ENCODE peak calls at places on chromosomes 2 and 18, in four cellular contexts. One of them, this sample, is unnamed.

GRCh38 chr18:54263904-54264336 is 5.4 kb upstream of the POLI start:
- DNase-seq in heart right ventricle: no peak
- DNase-seq in foreskin fibroblast: no peak
- DNase-seq in A549: no peak
- DNase-seq in this sample: no peak

GRCh38 chr2:120108049-120108448 is 95.2 kb downstream of the EPB41L5 start:
- DNase-seq in A549: peak
- DNase-seq in foreskin fibroblast: peak
- DNase-seq in heart right ventricle: peak
- DNase-seq in this sample: no peak

GRCh38 chr2:146677280-146677679 is 1167.5 kb upstream of the ACVR2A start:
- DNase-seq in A549: peak
- DNase-seq in heart right ventricle: no peak
- DNase-seq in foreskin fibroblast: no peak
- DNase-seq in this sample: no peak

GRCh38 chr2:84811839-84812238 is 69.0 kb downstream of the TRABD2A start:
- DNase-seq in A549: no peak
- DNase-seq in heart right ventricle: no peak
- DNase-seq in foreskin fibroblast: no peak
- DNase-seq in this sample: no peak

GRCh38 chr18:10490401-10491289 is 35.2 kb upstream of the NAPG start:
- DNase-seq in foreskin fibroblast: no peak
- DNase-seq in A549: peak
- DNase-seq in heart right ventricle: peak
- DNase-seq in this sample: no peak

GRCh38 chr18:5527603-5528002 is 16.2 kb downstream of the EPB41L3 start:
- DNase-seq in heart right ventricle: peak
- DNase-seq in foreskin fibroblast: peak
- DNase-seq in A549: no peak
- DNase-seq in this sample: no peak

GRCh38 chr2:241368643-241369042 is 12.6 kb downstream of the FARP2 start:
- DNase-seq in heart right ventricle: no peak
- DNase-seq in A549: no peak
- DNase-seq in foreskin fibroblast: no peak
- DNase-seq in this sample: no peak

GRCh38 chr2:202104286-202104870 is 31.3 kb downstream of the KIAA2012 start:
- DNase-seq in foreskin fibroblast: peak
- DNase-seq in A549: peak
- DNase-seq in heart right ventricle: no peak
- DNase-seq in this sample: peak

GRCh38 chr2:190410171-190410570 is 2.0 kb downstream of the MFSD6 start:
- DNase-seq in A549: no peak
- DNase-seq in foreskin fibroblast: no peak
- DNase-seq in heart right ventricle: no peak
- DNase-seq in this sample: no peak

GRCh38 chr2:239674981-239675855 is 274.4 kb upstream of the HDAC4 start:
- DNase-seq in heart right ventricle: no peak
- DNase-seq in foreskin fibroblast: no peak
- DNase-seq in A549: no peak
- DNase-seq in this sample: no peak

GRCh38 chr2:69911985-69912563 is 2.8 kb upstream of the MXD1 start:
- DNase-seq in A549: peak
- DNase-seq in foreskin fibroblast: peak
- DNase-seq in heart right ventricle: peak
- DNase-seq in this sample: peak

GRCh38 chr18:23542471-23542870 is 39.2 kb downstream of the RMC1 start:
- DNase-seq in A549: no peak
- DNase-seq in heart right ventricle: no peak
- DNase-seq in foreskin fibroblast: no peak
- DNase-seq in this sample: no peak

GRCh38 chr2:211068108-211068780 is 511.8 kb downstream of the CPS1 start:
- DNase-seq in heart right ventricle: no peak
- DNase-seq in foreskin fibroblast: no peak
- DNase-seq in A549: no peak
- DNase-seq in this sample: no peak

GRCh38 chr2:58135861-58136260 is 89.3 kb downstream of the VRK2 start:
- DNase-seq in A549: no peak
- DNase-seq in heart right ventricle: no peak
- DNase-seq in foreskin fibroblast: no peak
- DNase-seq in this sample: no peak

GRCh38 chr18:3177902-3178687 is 41.7 kb downstream of the MYOM1 start:
- DNase-seq in A549: no peak
- DNase-seq in foreskin fibroblast: no peak
- DNase-seq in heart right ventricle: peak
- DNase-seq in this sample: no peak

GRCh38 chr2:239763433-239764097 is 261.6 kb downstream of the NDUFA10 start:
- DNase-seq in foreskin fibroblast: no peak
- DNase-seq in heart right ventricle: no peak
- DNase-seq in A549: no peak
- DNase-seq in this sample: peak

GRCh38 chr18:9898792-9899549 is 13.2 kb downstream of the TXNDC2 start:
- DNase-seq in heart right ventricle: no peak
- DNase-seq in A549: peak
- DNase-seq in foreskin fibroblast: peak
- DNase-seq in this sample: peak

GRCh38 chr2:36781907-36782635 is 85.6 kb downstream of the VIT start:
- DNase-seq in heart right ventricle: peak
- DNase-seq in A549: no peak
- DNase-seq in foreskin fibroblast: no peak
- DNase-seq in this sample: no peak

GRCh38 chr2:36783276-36783675 is 86.8 kb downstream of the VIT start:
- DNase-seq in heart right ventricle: no peak
- DNase-seq in foreskin fibroblast: no peak
- DNase-seq in A549: no peak
- DNase-seq in this sample: no peak

GRCh38 chr2:36779462-36779861 is 83.0 kb downstream of the VIT start:
- DNase-seq in foreskin fibroblast: no peak
- DNase-seq in heart right ventricle: no peak
- DNase-seq in A549: no peak
- DNase-seq in this sample: no peak

GRCh38 chr2:36777788-36778187 is 81.3 kb downstream of the VIT start:
- DNase-seq in foreskin fibroblast: no peak
- DNase-seq in heart right ventricle: no peak
- DNase-seq in A549: peak
- DNase-seq in this sample: no peak

GRCh38 chr2:36780231-36780808 is 83.8 kb downstream of the VIT start:
- DNase-seq in foreskin fibroblast: peak
- DNase-seq in heart right ventricle: no peak
- DNase-seq in A549: peak
- DNase-seq in this sample: peak
- H3K4me3 ChIP-seq in foreskin fibroblast: peak
- H3K4me3 ChIP-seq in heart right ventricle: no peak
- H3K4me3 ChIP-seq in A549: no peak
- H3K4me3 ChIP-seq in this sample: no peak

DNA sequence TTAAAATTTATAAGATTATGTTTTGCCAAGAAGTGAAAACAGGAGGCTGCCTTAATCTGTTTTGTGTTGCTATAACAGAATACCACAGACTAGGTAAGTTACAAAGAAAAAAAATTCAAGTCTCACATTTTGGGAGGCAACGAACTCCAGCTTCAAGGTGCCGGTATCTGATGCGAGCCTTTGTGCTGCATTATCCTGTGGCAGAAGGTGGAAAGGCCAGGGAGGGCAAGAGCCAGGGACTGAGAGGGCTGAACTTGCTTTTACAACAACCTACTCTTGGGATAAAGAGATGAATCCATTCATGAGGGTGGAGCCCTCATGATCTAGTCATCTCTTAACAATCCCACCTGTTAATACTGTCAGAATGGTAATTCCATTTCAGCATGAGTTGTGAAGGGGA is 3.6 kb downstream of the MTX2 start:
- DNase-seq in foreskin fibroblast: no peak
- DNase-seq in A549: no peak
- DNase-seq in heart right ventricle: no peak
- DNase-seq in this sample: no peak
- H3K4me3 ChIP-seq in foreskin fibroblast: no peak
- H3K4me3 ChIP-seq in A549: no peak
- H3K4me3 ChIP-seq in heart right ventricle: no peak
- H3K4me3 ChIP-seq in this sample: no peak

GRCh38 chr2:66445076-66445724 is 10.3 kb downstream of the MEIS1 start:
- DNase-seq in heart right ventricle: no peak
- DNase-seq in A549: no peak
- DNase-seq in foreskin fibroblast: peak
- DNase-seq in this sample: no peak
- H3K4me3 ChIP-seq in heart right ventricle: peak
- H3K4me3 ChIP-seq in A549: no peak
- H3K4me3 ChIP-seq in foreskin fibroblast: peak
- H3K4me3 ChIP-seq in this sample: no peak

DNA sequence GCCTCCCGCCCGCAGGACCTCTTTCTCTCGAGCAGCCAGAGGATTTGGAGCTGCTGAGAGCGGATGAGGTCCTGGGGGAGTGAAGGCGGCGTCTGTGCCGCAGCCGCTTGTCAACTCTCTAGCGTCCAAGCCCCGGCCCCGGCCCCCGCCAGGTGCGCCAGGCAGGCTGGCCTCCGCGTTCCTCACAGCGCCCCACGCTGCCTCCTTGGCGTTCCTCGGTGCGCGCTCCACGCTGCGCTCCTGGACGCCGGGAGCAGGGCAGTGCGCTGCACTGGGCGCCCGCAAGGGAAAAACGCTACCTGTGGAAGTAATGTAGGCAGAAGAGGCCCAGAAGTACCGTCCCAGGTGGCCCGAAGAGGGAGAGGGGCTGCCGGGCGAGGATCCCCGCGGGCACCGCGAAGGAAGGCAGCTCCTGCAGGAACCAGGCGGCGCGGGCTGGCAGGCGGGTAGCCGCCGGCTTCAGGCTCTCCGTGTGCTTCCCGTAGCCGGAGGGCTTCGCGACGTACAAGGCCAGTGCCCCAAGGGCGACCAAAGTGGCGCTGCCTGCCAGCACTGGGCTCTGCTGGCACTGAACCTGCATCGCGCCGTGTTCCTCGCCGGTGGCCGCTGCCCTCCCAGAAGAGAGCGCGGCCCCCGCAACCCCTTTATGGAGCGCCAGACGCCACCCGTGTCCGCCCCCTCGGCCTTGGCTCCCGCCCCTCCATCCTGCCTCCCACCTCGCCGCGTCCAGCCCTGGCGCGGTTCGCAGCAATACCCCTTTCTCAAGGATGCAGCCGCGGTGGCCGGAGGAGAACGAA is at the start of gene SRD5A2:
- DNase-seq in A549: peak
- DNase-seq in heart right ventricle: no peak
- DNase-seq in foreskin fibroblast: peak
- DNase-seq in this sample: no peak
- H3K4me3 ChIP-seq in A549: peak
- H3K4me3 ChIP-seq in heart right ventricle: no peak
- H3K4me3 ChIP-seq in foreskin fibroblast: peak
- H3K4me3 ChIP-seq in this sample: no peak

GRCh38 chr2:235570966-235571692 is 77.3 kb downstream of the AGAP1 start:
- DNase-seq in foreskin fibroblast: no peak
- DNase-seq in heart right ventricle: no peak
- DNase-seq in A549: no peak
- DNase-seq in this sample: no peak

GRCh38 chr2:235567842-235568241 is 74.0 kb downstream of the AGAP1 start:
- DNase-seq in A549: no peak
- DNase-seq in heart right ventricle: no peak
- DNase-seq in foreskin fibroblast: no peak
- DNase-seq in this sample: no peak

GRCh38 chr2:235568431-235568830 is 74.6 kb downstream of the AGAP1 start:
- DNase-seq in foreskin fibroblast: peak
- DNase-seq in A549: no peak
- DNase-seq in heart right ventricle: no peak
- DNase-seq in this sample: no peak

GRCh38 chr2:235570256-235570655 is 76.4 kb downstream of the AGAP1 start:
- DNase-seq in A549: no peak
- DNase-seq in heart right ventricle: no peak
- DNase-seq in foreskin fibroblast: peak
- DNase-seq in this sample: peak

DNA sequence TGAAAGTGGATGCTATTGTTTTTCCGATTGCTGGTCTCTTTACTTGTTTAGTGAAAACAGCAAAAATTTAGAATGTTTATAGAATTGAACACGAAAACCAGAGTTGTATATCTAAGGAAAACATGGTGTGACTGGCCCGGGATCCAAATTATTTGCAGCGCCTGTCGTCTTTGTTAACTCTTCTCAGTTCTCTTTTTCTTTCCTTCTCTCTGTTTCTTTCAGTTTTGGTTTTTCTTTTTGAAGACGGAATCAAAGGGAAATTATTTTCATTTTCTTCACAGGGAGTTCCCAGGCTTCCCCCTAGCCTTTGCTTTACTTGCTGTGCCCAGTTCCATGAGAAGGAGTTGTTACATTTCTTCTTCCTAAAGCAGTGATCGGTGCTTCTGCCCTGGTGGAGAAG is 76.0 kb downstream of the AGAP1 start:
- DNase-seq in heart right ventricle: no peak
- DNase-seq in foreskin fibroblast: no peak
- DNase-seq in A549: no peak
- DNase-seq in this sample: no peak
- H3K4me3 ChIP-seq in heart right ventricle: no peak
- H3K4me3 ChIP-seq in foreskin fibroblast: peak
- H3K4me3 ChIP-seq in A549: no peak
- H3K4me3 ChIP-seq in this sample: no peak

GRCh38 chr2:218395090-218395444 is 4.6 kb upstream of the CTDSP1 start:
- DNase-seq in A549: no peak
- DNase-seq in heart right ventricle: no peak
- DNase-seq in foreskin fibroblast: no peak
- DNase-seq in this sample: no peak
- H3K4me3 ChIP-seq in A549: no peak
- H3K4me3 ChIP-seq in heart right ventricle: no peak
- H3K4me3 ChIP-seq in foreskin fibroblast: no peak
- H3K4me3 ChIP-seq in this sample: no peak

GRCh38 chr2:161136696-161137324 is 23.4 kb upstream of the TANK start:
- DNase-seq in A549: peak
- DNase-seq in foreskin fibroblast: no peak
- DNase-seq in heart right ventricle: peak
- DNase-seq in this sample: no peak

GRCh38 chr2:161139098-161139987 is 20.9 kb upstream of the TANK start:
- DNase-seq in heart right ventricle: no peak
- DNase-seq in A549: no peak
- DNase-seq in foreskin fibroblast: peak
- DNase-seq in this sample: no peak

GRCh38 chr2:161136194-161136593 is 24.0 kb upstream of the TANK start:
- DNase-seq in A549: peak
- DNase-seq in foreskin fibroblast: no peak
- DNase-seq in heart right ventricle: no peak
- DNase-seq in this sample: no peak

GRCh38 chr2:161138429-161138828 is 21.8 kb upstream of the TANK start:
- DNase-seq in A549: no peak
- DNase-seq in heart right ventricle: no peak
- DNase-seq in foreskin fibroblast: no peak
- DNase-seq in this sample: no peak

GRCh38 chr2:161141033-161141432 is 19.2 kb upstream of the TANK start:
- DNase-seq in A549: no peak
- DNase-seq in foreskin fibroblast: no peak
- DNase-seq in heart right ventricle: no peak
- DNase-seq in this sample: no peak
- H3K4me3 ChIP-seq in A549: no peak
- H3K4me3 ChIP-seq in foreskin fibroblast: no peak
- H3K4me3 ChIP-seq in heart right ventricle: no peak
- H3K4me3 ChIP-seq in this sample: no peak

This sample was measured in Caco-2.